ENCODE peak calls at places on chromosomes 4 and X, in nine cellular contexts. U, S, L, H, D, J, I, C and F are unnamed samples.

GRCh38 chr4:76755756-76756155 is 142.2 kb downstream of the SOWAHB start:
- DNase-seq in C (no peak), U (no peak), H (no peak), I (no peak), L (no peak), D (no peak), S (no peak), J (no peak), F (no peak)

GRCh38 chrX:34656842-34657780 is at the start of gene TMEM47:
- DNase-seq in H (peak), I (peak), C (peak), S (peak), U (peak), D (no peak), L (peak), J (peak), F (peak)

GRCh38 chr4:105149771-105150170 is 3.1 kb downstream of the TET2 start:
- DNase-seq in I (no peak), D (no peak), S (no peak), H (no peak), C (no peak), L (no peak), U (no peak), J (no peak), F (no peak)

GRCh38 chrX:74523224-74523623 is 91.2 kb downstream of the RLIM start:
- DNase-seq in D (no peak), J (no peak), L (no peak), H (no peak), I (no peak), S (no peak), U (no peak), C (no peak), F (no peak)

GRCh38 chrX:133531012-133531411 is 115.7 kb upstream of the GPC4 start:
- DNase-seq in J (no peak), I (no peak), D (no peak), U (no peak), L (no peak), H (no peak), C (no peak), S (no peak), F (no peak)

GRCh38 chr4:108700358-108700757 is 50.0 kb downstream of the OSTC start:
- DNase-seq in I (no peak), J (no peak), L (no peak), H (no peak), D (no peak), U (no peak), S (peak), C (no peak), F (no peak)

GRCh38 chr4:71229477-71230257 is 109.2 kb upstream of the SLC4A4 start:
- DNase-seq in C (peak), I (peak), H (no peak), L (no peak), J (no peak), U (peak), S (peak), D (peak), F (peak)

GRCh38 chr4:13988347-13989265 is 361.1 kb upstream of the BOD1L1 start:
- DNase-seq in H (peak), I (peak), U (peak), C (peak), S (peak), L (no peak), J (peak), D (no peak), F (no peak)

GRCh38 chr4:119664168-119664907 is 35.7 kb upstream of the PDE5A start:
- DNase-seq in H (no peak), L (no peak), I (no peak), U (no peak), S (peak), C (no peak), J (no peak), D (no peak), F (no peak)

GRCh38 chrX:7028246-7028645 is 119.3 kb upstream of the STS start:
- DNase-seq in S (peak), I (no peak), H (no peak), C (no peak), D (no peak), U (no peak), J (no peak), L (no peak), F (no peak)

GRCh38 chrX:45322820-45323219 is 122.1 kb upstream of the DIPK2B start:
- DNase-seq in L (no peak), I (no peak), U (no peak), H (no peak), J (no peak), D (no peak), C (no peak), S (peak), F (no peak)

GRCh38 chrX:13013353-13014110 is 30.9 kb downstream of the FAM9C start:
- DNase-seq in S (no peak), I (no peak), C (peak), D (no peak), U (no peak), L (no peak), J (no peak), H (peak), F (no peak)

GRCh38 chr4:108045687-108046024 is 56.0 kb downstream of the HADH start:
- DNase-seq in U (peak), J (peak), L (no peak), H (no peak), D (no peak), C (peak), S (no peak), I (no peak), F (peak)

GRCh38 chrX:13432376-13432775 is 112.5 kb upstream of the ATXN3L start:
- DNase-seq in U (peak), I (no peak), C (peak), S (peak), J (peak), H (peak), D (no peak), L (no peak), F (no peak)

GRCh38 chr4:1641671-1642070 is 42.4 kb downstream of the FAM53A start:
- DNase-seq in S (no peak), U (no peak), I (no peak), J (no peak), C (no peak), H (no peak), L (no peak), D (no peak), F (no peak)

GRCh38 chr4:151324449-151325319 is 721 bp downstream of the SH3D19 start:
- DNase-seq in U (peak), S (peak), J (peak), D (peak), C (peak), I (peak), L (peak), H (peak), F (peak)

GRCh38 chr4:184748251-184748652 is 14.4 kb upstream of the CENPU start:
- DNase-seq in I (no peak), S (no peak), U (peak), L (no peak), J (no peak), C (no peak), H (no peak), D (no peak), F (peak)

GRCh38 chr4:102620697-102621497 is 119.7 kb downstream of the NFKB1 start:
- DNase-seq in S (peak), H (no peak), D (peak), U (peak), I (peak), L (no peak), J (no peak), C (peak), F (peak)

GRCh38 chrX:102833136-102833535 is 103.9 kb upstream of the RAB40AL start:
- DNase-seq in C (no peak), U (no peak), L (no peak), I (no peak), D (no peak), H (no peak), S (peak), J (no peak), F (no peak)

GRCh38 chr4:1169171-1169671 is 3.2 kb downstream of the SPON2 start:
- DNase-seq in C (no peak), I (no peak), H (no peak), U (no peak), L (no peak), D (no peak), J (no peak), S (no peak), F (no peak)

GRCh38 chr4:33924239-33924638 is 2320.1 kb downstream of the ARAP2 start:
- DNase-seq in J (no peak), S (peak), U (peak), I (no peak), C (no peak), L (no peak), H (no peak), D (peak), F (no peak)

GRCh38 chr4:72280252-72280651 is 248.5 kb downstream of the NPFFR2 start:
- DNase-seq in D (no peak), U (no peak), H (no peak), C (no peak), I (no peak), J (no peak), S (no peak), L (no peak), F (no peak)

GRCh38 chr4:17098401-17098800 is 200.0 kb upstream of the LDB2 start:
- DNase-seq in I (no peak), S (no peak), U (no peak), H (no peak), D (no peak), L (no peak), J (no peak), C (no peak), F (no peak)

GRCh38 chr4:93467484-93468155 is 360.9 kb upstream of the ATOH1 start:
- DNase-seq in U (no peak), H (no peak), L (no peak), S (no peak), C (no peak), J (no peak), D (no peak), I (no peak), F (no peak)

GRCh38 chr4:183960021-183960420 is 54.9 kb downstream of the STOX2 start:
- DNase-seq in J (peak), S (peak), C (peak), U (peak), H (peak), D (no peak), I (peak), L (no peak), F (peak)

GRCh38 chr4:42588909-42589308 is 68.0 kb downstream of the ATP8A1 start:
- DNase-seq in C (no peak), D (no peak), I (no peak), U (no peak), H (no peak), L (no peak), S (no peak), J (no peak), F (no peak)

GRCh38 chr4:184437988-184438774 is 36.2 kb downstream of the IRF2 start:
- DNase-seq in L (no peak), S (peak), I (no peak), C (no peak), U (no peak), J (no peak), H (no peak), D (no peak), F (no peak)

GRCh38 chr4:152094851-152095700 is 334.3 kb upstream of the GATB start:
- DNase-seq in L (no peak), J (no peak), C (no peak), U (no peak), D (no peak), H (no peak), S (peak), I (no peak), F (no peak)

GRCh38 chr4:177410566-177410965 is 31.7 kb downstream of the AGA start:
- DNase-seq in I (no peak), D (no peak), S (no peak), L (no peak), J (no peak), C (no peak), H (no peak), U (no peak), F (no peak)

GRCh38 chrX:16479206-16479869 is 170.6 kb upstream of the S100G start:
- DNase-seq in S (peak), H (no peak), U (no peak), L (no peak), D (no peak), C (no peak), I (no peak), J (no peak), F (no peak)

GRCh38 chrX:138885886-138886285 is 174.4 kb upstream of the FGF13 start:
- DNase-seq in J (no peak), H (no peak), D (no peak), S (no peak), I (no peak), L (no peak), C (no peak), U (no peak), F (no peak)

GRCh38 chr4:2417196-2417764 is 1.2 kb downstream of the ZFYVE28 start:
- DNase-seq in I (no peak), H (no peak), U (peak), S (no peak), D (no peak), L (peak), J (no peak), C (no peak), F (no peak)

GRCh38 chrX:151396827-151397740 is at the start of gene VMA21:
- DNase-seq in J (peak), L (peak), C (peak), U (peak), H (peak), I (peak), S (peak), D (peak), F (peak)

GRCh38 chrX:57902633-57903032 is 7.6 kb downstream of the ZXDA start:
- DNase-seq in S (no peak), U (no peak), D (no peak), I (no peak), C (no peak), H (no peak), L (no peak), J (no peak), F (no peak)

GRCh38 chrX:132648870-132649269 is 160.0 kb upstream of the MBNL3 start:
- DNase-seq in U (no peak), J (no peak), I (no peak), H (no peak), S (peak), C (no peak), L (no peak), D (no peak), F (no peak)

GRCh38 chrX:71514367-71515038 is 18.4 kb upstream of the OGT start:
- DNase-seq in U (no peak), I (no peak), L (no peak), S (no peak), D (no peak), H (no peak), J (no peak), C (no peak), F (no peak)

GRCh38 chrX:8743126-8743732 is 11.3 kb upstream of the ANOS1 start:
- DNase-seq in D (no peak), U (peak), S (peak), L (peak), H (no peak), C (peak), J (peak), I (no peak), F (peak)

GRCh38 chr4:62320612-62321011 is 1120.5 kb downstream of the ADGRL3 start:
- DNase-seq in S (no peak), U (no peak), D (no peak), C (no peak), J (no peak), L (no peak), I (no peak), H (no peak), F (no peak)
- TF ChIP-seq POLR2A in S (no peak), U (no peak), D (no peak), C (no peak), J (no peak), L (no peak), I (no peak), H (no peak), F (no peak)

GRCh38 chrX:17527932-17528331 is 152.9 kb downstream of the NHS start:
- DNase-seq in U (no peak), H (no peak), D (no peak), S (no peak), I (no peak), J (peak), C (peak), L (no peak), F (no peak)
- H3K27ac ChIP-seq in U (peak), H (no peak), D (no peak), S (peak), I (no peak), J (no peak), C (peak), L (no peak), F (peak)

DNA sequence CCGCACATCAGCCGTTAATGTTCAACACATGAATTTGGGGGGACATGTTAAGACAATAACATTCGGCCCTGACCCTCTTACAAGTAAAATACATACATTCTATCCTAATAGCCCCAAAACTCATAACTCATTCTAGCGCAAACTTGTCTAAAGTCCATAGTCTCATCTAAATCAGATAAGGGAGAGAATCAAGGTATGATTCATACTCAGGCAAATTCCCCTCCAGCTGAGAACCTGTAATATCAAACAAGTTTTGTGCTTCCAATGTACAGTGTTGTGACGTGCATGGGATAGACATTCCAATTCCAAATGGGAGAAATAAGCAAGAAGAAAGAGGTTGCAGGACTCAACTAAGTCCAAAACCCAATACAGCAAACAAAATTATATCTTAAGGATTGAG is 69.0 kb downstream of the SERPINA7 start:
- DNase-seq in D (no peak), S (no peak), J (no peak), I (no peak), U (no peak), L (no peak), H (no peak), C (no peak), F (no peak)
- H3K4me3 ChIP-seq in D (no peak), S (no peak), J (no peak), I (no peak), U (no peak), L (no peak), H (no peak), C (no peak), F (no peak)

DNA sequence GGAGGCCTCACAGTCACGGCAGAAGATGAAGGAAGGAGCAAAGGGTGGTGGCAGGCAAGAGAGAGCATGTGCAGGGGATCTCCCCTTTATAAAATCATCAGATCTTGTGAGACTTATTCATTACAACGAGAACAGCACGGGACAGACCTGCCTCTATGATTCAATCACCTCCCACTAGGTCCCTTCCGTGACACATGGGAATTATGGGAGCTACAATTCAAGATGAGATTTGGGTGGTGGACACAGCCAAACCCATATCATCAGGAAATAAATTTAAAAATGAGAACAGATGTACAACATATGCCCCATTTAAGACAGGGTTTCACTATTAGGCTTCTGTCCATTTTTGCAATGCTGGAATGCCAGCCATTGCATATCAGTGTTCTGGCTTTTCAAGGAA is 346.7 kb upstream of the SLIT2 start:
- DNase-seq in C (no peak), S (no peak), J (no peak), H (no peak), U (no peak), I (no peak), D (no peak), L (no peak), F (no peak)
- TF ChIP-seq POLR2A in C (no peak), S (no peak), J (no peak), H (no peak), U (no peak), I (no peak), D (no peak), L (no peak), F (no peak)

DNA sequence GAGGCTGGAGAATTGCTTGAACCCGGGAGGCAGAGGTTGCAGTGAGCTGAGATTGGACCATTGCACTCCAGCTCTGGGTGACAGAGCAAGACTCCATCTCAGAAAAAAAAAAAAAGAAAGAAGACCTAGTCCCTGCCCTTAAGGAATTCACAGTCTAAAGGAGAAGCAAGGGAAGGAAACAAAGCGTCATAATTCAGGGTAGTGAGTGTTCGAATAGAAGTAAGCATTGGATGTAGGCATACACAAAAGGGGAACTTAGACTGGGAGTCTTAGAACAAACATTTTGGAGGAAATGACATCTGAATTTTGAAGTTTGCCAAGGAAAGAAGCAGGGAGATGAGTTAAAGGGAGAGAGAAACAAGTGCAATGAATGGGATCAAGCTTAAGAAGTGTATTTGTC is 32.4 kb downstream of the PPM1K start:
- DNase-seq in L (no peak), I (no peak), S (no peak), C (no peak), J (no peak), D (no peak), H (no peak), U (no peak), F (no peak)
- H3K27ac ChIP-seq in L (no peak), I (no peak), S (no peak), C (no peak), J (no peak), D (no peak), H (no peak), U (no peak), F (no peak)

DNA sequence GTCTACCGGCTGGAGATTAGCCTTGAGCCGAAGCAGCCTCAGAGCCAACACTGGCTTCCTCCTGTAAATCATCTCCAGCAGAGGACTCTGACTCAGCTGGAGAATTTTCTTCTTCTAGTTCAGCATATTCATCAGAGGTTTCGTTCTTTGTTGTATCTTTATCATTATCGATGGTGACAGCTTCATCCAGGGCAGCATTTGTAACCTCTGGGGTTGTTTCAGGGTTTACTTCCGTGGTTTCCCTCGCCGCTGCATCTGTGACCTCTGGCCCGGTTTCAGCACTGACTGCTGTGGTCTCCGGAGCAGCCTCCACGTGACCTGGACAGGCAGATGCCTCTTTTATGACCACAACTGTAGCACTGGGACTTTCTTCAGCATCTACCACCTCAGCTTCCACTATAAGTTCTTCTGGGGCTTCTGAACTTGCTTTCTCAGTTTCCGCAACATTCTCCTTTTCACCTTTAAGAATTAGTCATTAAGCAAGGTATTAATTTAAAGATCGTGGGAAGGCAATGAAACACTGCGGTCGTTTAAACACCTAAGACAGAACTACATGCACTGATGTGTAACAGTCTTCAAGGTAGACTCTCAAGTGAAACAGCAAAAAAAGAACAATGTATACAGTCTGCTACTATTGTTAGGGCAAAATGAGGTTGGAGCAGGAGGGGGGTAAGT is 13.3 kb downstream of the MGARP start:
- DNase-seq in H (peak), U (peak), D (no peak), J (peak), I (peak), C (peak), L (peak), S (peak), F (peak)
- H3K4me3 ChIP-seq in H (peak), U (no peak), D (peak), J (peak), I (peak), C (peak), L (peak), S (peak), F (peak)

GRCh38 chrX:154804957-154805695 is at the start of gene MPP1:
- DNase-seq in H (peak), L (peak), D (peak), C (peak), J (peak), S (peak), U (peak), I (peak), F (peak)
- TF ChIP-seq POLR2A in H (peak), L (peak), D (no peak), C (peak), J (no peak), S (no peak), U (peak), I (no peak), F (no peak)